ENCODE peak calls at places on chromosomes 3 and 15, in six cellular contexts. One of them, this sample, is unnamed.

GRCh38 chr15:67855842-67856241 is 16.0 kb upstream of the RNU6-1 start:
- DNase-seq in NCI-H510A: no peak
- DNase-seq in HS-27A: no peak
- DNase-seq in stimulated activated CD4-positive, alpha-beta T cell treated with anti-CD3 and anti-CD28 coated beads, Interleukin-1b, Interleukin-23, amount 100 ng/mL, for 24 hours: no peak
- DNase-seq in activated CD4-positive, CD25-positive, alpha-beta regulatory T cell: no peak
- DNase-seq in CD8-positive, alpha-beta memory T cell: no peak
- DNase-seq in this sample: no peak

GRCh38 chr3:171456765-171457164 is 3.4 kb downstream of the TNIK start:
- DNase-seq in NCI-H510A: no peak
- DNase-seq in HS-27A: no peak
- DNase-seq in stimulated activated CD4-positive, alpha-beta T cell treated with anti-CD3 and anti-CD28 coated beads, Interleukin-1b, Interleukin-23, amount 100 ng/mL, for 24 hours: no peak
- DNase-seq in activated CD4-positive, CD25-positive, alpha-beta regulatory T cell: no peak
- DNase-seq in CD8-positive, alpha-beta memory T cell: no peak
- DNase-seq in this sample: no peak

GRCh38 chr3:217436-217835 is 20.9 kb downstream of the CHL1 start:
- DNase-seq in NCI-H510A: no peak
- DNase-seq in HS-27A: no peak
- DNase-seq in stimulated activated CD4-positive, alpha-beta T cell treated with anti-CD3 and anti-CD28 coated beads, Interleukin-1b, Interleukin-23, amount 100 ng/mL, for 24 hours: no peak
- DNase-seq in activated CD4-positive, CD25-positive, alpha-beta regulatory T cell: no peak
- DNase-seq in CD8-positive, alpha-beta memory T cell: no peak
- DNase-seq in this sample: no peak

GRCh38 chr3:4999626-5000184 is 20.5 kb downstream of the BHLHE40 start:
- DNase-seq in NCI-H510A: peak; percentile 35
- DNase-seq in HS-27A: no peak
- DNase-seq in stimulated activated CD4-positive, alpha-beta T cell treated with anti-CD3 and anti-CD28 coated beads, Interleukin-1b, Interleukin-23, amount 100 ng/mL, for 24 hours: no peak
- DNase-seq in activated CD4-positive, CD25-positive, alpha-beta regulatory T cell: no peak
- DNase-seq in CD8-positive, alpha-beta memory T cell: no peak
- DNase-seq in this sample: no peak

GRCh38 chr15:70722266-70723123 is 40.9 kb downstream of the UACA start:
- DNase-seq in NCI-H510A: no peak
- DNase-seq in HS-27A: no peak
- DNase-seq in stimulated activated CD4-positive, alpha-beta T cell treated with anti-CD3 and anti-CD28 coated beads, Interleukin-1b, Interleukin-23, amount 100 ng/mL, for 24 hours: no peak
- DNase-seq in activated CD4-positive, CD25-positive, alpha-beta regulatory T cell: no peak
- DNase-seq in CD8-positive, alpha-beta memory T cell: peak; percentile 20
- DNase-seq in this sample: no peak

GRCh38 chr3:64214002-64214696 is 11.1 kb downstream of the PRICKLE2 start:
- DNase-seq in NCI-H510A: no peak
- DNase-seq in HS-27A: peak; percentile 66
- DNase-seq in stimulated activated CD4-positive, alpha-beta T cell treated with anti-CD3 and anti-CD28 coated beads, Interleukin-1b, Interleukin-23, amount 100 ng/mL, for 24 hours: no peak
- DNase-seq in activated CD4-positive, CD25-positive, alpha-beta regulatory T cell: no peak
- DNase-seq in CD8-positive, alpha-beta memory T cell: no peak
- DNase-seq in this sample: no peak

GRCh38 chr3:120457827-120458226 is 7.0 kb upstream of the FSTL1 start:
- DNase-seq in NCI-H510A: no peak
- DNase-seq in HS-27A: no peak
- DNase-seq in stimulated activated CD4-positive, alpha-beta T cell treated with anti-CD3 and anti-CD28 coated beads, Interleukin-1b, Interleukin-23, amount 100 ng/mL, for 24 hours: no peak
- DNase-seq in activated CD4-positive, CD25-positive, alpha-beta regulatory T cell: no peak
- DNase-seq in CD8-positive, alpha-beta memory T cell: no peak
- DNase-seq in this sample: no peak

GRCh38 chr3:135084404-135084803 is 289.3 kb downstream of the EPHB1 start:
- DNase-seq in NCI-H510A: no peak
- DNase-seq in HS-27A: no peak
- DNase-seq in stimulated activated CD4-positive, alpha-beta T cell treated with anti-CD3 and anti-CD28 coated beads, Interleukin-1b, Interleukin-23, amount 100 ng/mL, for 24 hours: no peak
- DNase-seq in activated CD4-positive, CD25-positive, alpha-beta regulatory T cell: no peak
- DNase-seq in CD8-positive, alpha-beta memory T cell: no peak
- DNase-seq in this sample: no peak

GRCh38 chr3:187744169-187745151 is 808 bp downstream of the BCL6 start:
- DNase-seq in NCI-H510A: peak; percentile 26
- DNase-seq in HS-27A: no peak
- DNase-seq in stimulated activated CD4-positive, alpha-beta T cell treated with anti-CD3 and anti-CD28 coated beads, Interleukin-1b, Interleukin-23, amount 100 ng/mL, for 24 hours: no peak
- DNase-seq in activated CD4-positive, CD25-positive, alpha-beta regulatory T cell: peak; percentile 34
- DNase-seq in CD8-positive, alpha-beta memory T cell: peak; percentile 54
- DNase-seq in this sample: peak; percentile 56

GRCh38 chr3:125116311-125117069 is 60.7 kb upstream of the HEG1 start:
- DNase-seq in NCI-H510A: no peak
- DNase-seq in HS-27A: no peak
- DNase-seq in stimulated activated CD4-positive, alpha-beta T cell treated with anti-CD3 and anti-CD28 coated beads, Interleukin-1b, Interleukin-23, amount 100 ng/mL, for 24 hours: no peak
- DNase-seq in activated CD4-positive, CD25-positive, alpha-beta regulatory T cell: no peak
- DNase-seq in CD8-positive, alpha-beta memory T cell: no peak
- DNase-seq in this sample: no peak

GRCh38 chr3:74613060-74613459 is 1.4 kb downstream of the CNTN3 start:
- DNase-seq in NCI-H510A: no peak
- DNase-seq in HS-27A: no peak
- DNase-seq in stimulated activated CD4-positive, alpha-beta T cell treated with anti-CD3 and anti-CD28 coated beads, Interleukin-1b, Interleukin-23, amount 100 ng/mL, for 24 hours: no peak
- DNase-seq in activated CD4-positive, CD25-positive, alpha-beta regulatory T cell: no peak
- DNase-seq in CD8-positive, alpha-beta memory T cell: no peak
- DNase-seq in this sample: no peak

GRCh38 chr3:152382312-152383135 is 113.8 kb downstream of the MBNL1 start:
- DNase-seq in NCI-H510A: no peak
- DNase-seq in HS-27A: no peak
- DNase-seq in stimulated activated CD4-positive, alpha-beta T cell treated with anti-CD3 and anti-CD28 coated beads, Interleukin-1b, Interleukin-23, amount 100 ng/mL, for 24 hours: no peak
- DNase-seq in activated CD4-positive, CD25-positive, alpha-beta regulatory T cell: no peak
- DNase-seq in CD8-positive, alpha-beta memory T cell: no peak
- DNase-seq in this sample: no peak

GRCh38 chr3:10471337-10471721 is 34.1 kb downstream of the ATP2B2 start:
- DNase-seq in NCI-H510A: no peak
- DNase-seq in HS-27A: no peak
- DNase-seq in stimulated activated CD4-positive, alpha-beta T cell treated with anti-CD3 and anti-CD28 coated beads, Interleukin-1b, Interleukin-23, amount 100 ng/mL, for 24 hours: no peak
- DNase-seq in activated CD4-positive, CD25-positive, alpha-beta regulatory T cell: no peak
- DNase-seq in CD8-positive, alpha-beta memory T cell: no peak
- DNase-seq in this sample: no peak

GRCh38 chr3:13870902-13871301 is 9.0 kb downstream of the WNT7A start:
- DNase-seq in NCI-H510A: no peak
- DNase-seq in HS-27A: no peak
- DNase-seq in stimulated activated CD4-positive, alpha-beta T cell treated with anti-CD3 and anti-CD28 coated beads, Interleukin-1b, Interleukin-23, amount 100 ng/mL, for 24 hours: no peak
- DNase-seq in activated CD4-positive, CD25-positive, alpha-beta regulatory T cell: no peak
- DNase-seq in CD8-positive, alpha-beta memory T cell: no peak
- DNase-seq in this sample: no peak

GRCh38 chr15:59678171-59678570 is 10.9 kb downstream of the BNIP2 start:
- DNase-seq in NCI-H510A: no peak
- DNase-seq in HS-27A: no peak
- DNase-seq in stimulated activated CD4-positive, alpha-beta T cell treated with anti-CD3 and anti-CD28 coated beads, Interleukin-1b, Interleukin-23, amount 100 ng/mL, for 24 hours: no peak
- DNase-seq in activated CD4-positive, CD25-positive, alpha-beta regulatory T cell: no peak
- DNase-seq in CD8-positive, alpha-beta memory T cell: no peak
- DNase-seq in this sample: no peak

GRCh38 chr3:15065550-15066007 is 464 bp upstream of the MRPS25 start:
- DNase-seq in NCI-H510A: no peak
- DNase-seq in HS-27A: no peak
- DNase-seq in stimulated activated CD4-positive, alpha-beta T cell treated with anti-CD3 and anti-CD28 coated beads, Interleukin-1b, Interleukin-23, amount 100 ng/mL, for 24 hours: no peak
- DNase-seq in activated CD4-positive, CD25-positive, alpha-beta regulatory T cell: no peak
- DNase-seq in CD8-positive, alpha-beta memory T cell: no peak
- DNase-seq in this sample: no peak

GRCh38 chr3:195815169-195815771 is 3.5 kb upstream of the MUC4 start:
- DNase-seq in NCI-H510A: no peak
- DNase-seq in HS-27A: no peak
- DNase-seq in stimulated activated CD4-positive, alpha-beta T cell treated with anti-CD3 and anti-CD28 coated beads, Interleukin-1b, Interleukin-23, amount 100 ng/mL, for 24 hours: no peak
- DNase-seq in activated CD4-positive, CD25-positive, alpha-beta regulatory T cell: no peak
- DNase-seq in CD8-positive, alpha-beta memory T cell: no peak
- DNase-seq in this sample: peak; percentile 28

GRCh38 chr3:48851407-48851806 is 3.7 kb upstream of the PRKAR2A start:
- DNase-seq in NCI-H510A: no peak
- DNase-seq in HS-27A: no peak
- DNase-seq in stimulated activated CD4-positive, alpha-beta T cell treated with anti-CD3 and anti-CD28 coated beads, Interleukin-1b, Interleukin-23, amount 100 ng/mL, for 24 hours: no peak
- DNase-seq in activated CD4-positive, CD25-positive, alpha-beta regulatory T cell: no peak
- DNase-seq in CD8-positive, alpha-beta memory T cell: no peak
- DNase-seq in this sample: no peak

GRCh38 chr3:159860727-159861126 is 127.9 kb upstream of the IL12A start:
- DNase-seq in NCI-H510A: no peak
- DNase-seq in HS-27A: no peak
- DNase-seq in stimulated activated CD4-positive, alpha-beta T cell treated with anti-CD3 and anti-CD28 coated beads, Interleukin-1b, Interleukin-23, amount 100 ng/mL, for 24 hours: no peak
- DNase-seq in activated CD4-positive, CD25-positive, alpha-beta regulatory T cell: no peak
- DNase-seq in CD8-positive, alpha-beta memory T cell: no peak
- DNase-seq in this sample: no peak

GRCh38 chr3:29822051-29822450 is 541.2 kb downstream of the RBMS3 start:
- DNase-seq in NCI-H510A: no peak
- DNase-seq in HS-27A: peak; percentile 20
- DNase-seq in stimulated activated CD4-positive, alpha-beta T cell treated with anti-CD3 and anti-CD28 coated beads, Interleukin-1b, Interleukin-23, amount 100 ng/mL, for 24 hours: no peak
- DNase-seq in activated CD4-positive, CD25-positive, alpha-beta regulatory T cell: no peak
- DNase-seq in CD8-positive, alpha-beta memory T cell: no peak
- DNase-seq in this sample: no peak

GRCh38 chr15:69973102-69973714 is 124.5 kb downstream of the TLE3 start:
- DNase-seq in NCI-H510A: no peak
- DNase-seq in HS-27A: no peak
- DNase-seq in stimulated activated CD4-positive, alpha-beta T cell treated with anti-CD3 and anti-CD28 coated beads, Interleukin-1b, Interleukin-23, amount 100 ng/mL, for 24 hours: no peak
- DNase-seq in activated CD4-positive, CD25-positive, alpha-beta regulatory T cell: no peak
- DNase-seq in CD8-positive, alpha-beta memory T cell: no peak
- DNase-seq in this sample: peak; percentile 44

GRCh38 chr15:58526647-58527192 is 94.9 kb downstream of the LIPC start:
- DNase-seq in NCI-H510A: no peak
- DNase-seq in HS-27A: no peak
- DNase-seq in stimulated activated CD4-positive, alpha-beta T cell treated with anti-CD3 and anti-CD28 coated beads, Interleukin-1b, Interleukin-23, amount 100 ng/mL, for 24 hours: no peak
- DNase-seq in activated CD4-positive, CD25-positive, alpha-beta regulatory T cell: no peak
- DNase-seq in CD8-positive, alpha-beta memory T cell: no peak
- DNase-seq in this sample: peak; percentile 0

GRCh38 chr3:183185696-183186095 is 23.2 kb upstream of the LAMP3 start:
- DNase-seq in NCI-H510A: no peak
- DNase-seq in HS-27A: no peak
- DNase-seq in stimulated activated CD4-positive, alpha-beta T cell treated with anti-CD3 and anti-CD28 coated beads, Interleukin-1b, Interleukin-23, amount 100 ng/mL, for 24 hours: no peak
- DNase-seq in activated CD4-positive, CD25-positive, alpha-beta regulatory T cell: no peak
- DNase-seq in CD8-positive, alpha-beta memory T cell: no peak
- DNase-seq in this sample: no peak

GRCh38 chr3:39494781-39495180 is 27.3 kb downstream of the MOBP start:
- DNase-seq in NCI-H510A: no peak
- DNase-seq in HS-27A: no peak
- DNase-seq in stimulated activated CD4-positive, alpha-beta T cell treated with anti-CD3 and anti-CD28 coated beads, Interleukin-1b, Interleukin-23, amount 100 ng/mL, for 24 hours: no peak
- DNase-seq in activated CD4-positive, CD25-positive, alpha-beta regulatory T cell: no peak
- DNase-seq in CD8-positive, alpha-beta memory T cell: no peak
- DNase-seq in this sample: no peak

GRCh38 chr3:55746808-55747413 is 259.8 kb upstream of the WNT5A start:
- DNase-seq in NCI-H510A: no peak
- DNase-seq in HS-27A: no peak
- DNase-seq in stimulated activated CD4-positive, alpha-beta T cell treated with anti-CD3 and anti-CD28 coated beads, Interleukin-1b, Interleukin-23, amount 100 ng/mL, for 24 hours: no peak
- DNase-seq in activated CD4-positive, CD25-positive, alpha-beta regulatory T cell: no peak
- DNase-seq in CD8-positive, alpha-beta memory T cell: no peak
- DNase-seq in this sample: no peak

GRCh38 chr3:188391597-188391996 is 237.6 kb downstream of the LPP start:
- DNase-seq in NCI-H510A: no peak
- DNase-seq in HS-27A: no peak
- DNase-seq in stimulated activated CD4-positive, alpha-beta T cell treated with anti-CD3 and anti-CD28 coated beads, Interleukin-1b, Interleukin-23, amount 100 ng/mL, for 24 hours: no peak
- DNase-seq in activated CD4-positive, CD25-positive, alpha-beta regulatory T cell: no peak
- DNase-seq in CD8-positive, alpha-beta memory T cell: no peak
- DNase-seq in this sample: no peak

GRCh38 chr15:99172989-99173388 is 68.1 kb downstream of the SYNM start:
- DNase-seq in NCI-H510A: no peak
- DNase-seq in HS-27A: no peak
- DNase-seq in stimulated activated CD4-positive, alpha-beta T cell treated with anti-CD3 and anti-CD28 coated beads, Interleukin-1b, Interleukin-23, amount 100 ng/mL, for 24 hours: no peak
- DNase-seq in activated CD4-positive, CD25-positive, alpha-beta regulatory T cell: no peak
- DNase-seq in CD8-positive, alpha-beta memory T cell: no peak
- DNase-seq in this sample: no peak

GRCh38 chr3:194570898-194571297 is 62.3 kb downstream of the TMEM44 start:
- DNase-seq in NCI-H510A: no peak
- DNase-seq in HS-27A: no peak
- DNase-seq in stimulated activated CD4-positive, alpha-beta T cell treated with anti-CD3 and anti-CD28 coated beads, Interleukin-1b, Interleukin-23, amount 100 ng/mL, for 24 hours: no peak
- DNase-seq in activated CD4-positive, CD25-positive, alpha-beta regulatory T cell: no peak
- DNase-seq in CD8-positive, alpha-beta memory T cell: no peak
- DNase-seq in this sample: no peak

GRCh38 chr15:85725564-85725963 is 69.2 kb downstream of the KLHL25 start:
- DNase-seq in NCI-H510A: no peak
- DNase-seq in HS-27A: no peak
- DNase-seq in stimulated activated CD4-positive, alpha-beta T cell treated with anti-CD3 and anti-CD28 coated beads, Interleukin-1b, Interleukin-23, amount 100 ng/mL, for 24 hours: no peak
- DNase-seq in activated CD4-positive, CD25-positive, alpha-beta regulatory T cell: no peak
- DNase-seq in CD8-positive, alpha-beta memory T cell: no peak
- DNase-seq in this sample: no peak

GRCh38 chr15:34056921-34057320 is 17.9 kb upstream of the AVEN start:
- DNase-seq in NCI-H510A: no peak
- DNase-seq in HS-27A: peak; percentile 45
- DNase-seq in stimulated activated CD4-positive, alpha-beta T cell treated with anti-CD3 and anti-CD28 coated beads, Interleukin-1b, Interleukin-23, amount 100 ng/mL, for 24 hours: no peak
- DNase-seq in activated CD4-positive, CD25-positive, alpha-beta regulatory T cell: no peak
- DNase-seq in CD8-positive, alpha-beta memory T cell: no peak
- DNase-seq in this sample: no peak

GRCh38 chr3:79032686-79033318 is 735.0 kb downstream of the ROBO1 start:
- DNase-seq in NCI-H510A: no peak
- DNase-seq in HS-27A: no peak
- DNase-seq in stimulated activated CD4-positive, alpha-beta T cell treated with anti-CD3 and anti-CD28 coated beads, Interleukin-1b, Interleukin-23, amount 100 ng/mL, for 24 hours: no peak
- DNase-seq in activated CD4-positive, CD25-positive, alpha-beta regulatory T cell: no peak
- DNase-seq in CD8-positive, alpha-beta memory T cell: peak; percentile 31
- DNase-seq in this sample: no peak

GRCh38 chr3:126711361-126711760 is 7.3 kb downstream of the CHCHD6 start:
- DNase-seq in NCI-H510A: no peak
- DNase-seq in HS-27A: no peak
- DNase-seq in stimulated activated CD4-positive, alpha-beta T cell treated with anti-CD3 and anti-CD28 coated beads, Interleukin-1b, Interleukin-23, amount 100 ng/mL, for 24 hours: no peak
- DNase-seq in activated CD4-positive, CD25-positive, alpha-beta regulatory T cell: no peak
- DNase-seq in CD8-positive, alpha-beta memory T cell: no peak
- DNase-seq in this sample: no peak

GRCh38 chr15:50907866-50908208 is 646 bp upstream of the AP4E1 start:
- DNase-seq in NCI-H510A: no peak
- DNase-seq in HS-27A: no peak
- DNase-seq in stimulated activated CD4-positive, alpha-beta T cell treated with anti-CD3 and anti-CD28 coated beads, Interleukin-1b, Interleukin-23, amount 100 ng/mL, for 24 hours: peak; percentile 9
- DNase-seq in activated CD4-positive, CD25-positive, alpha-beta regulatory T cell: no peak
- DNase-seq in CD8-positive, alpha-beta memory T cell: no peak
- DNase-seq in this sample: peak; percentile 58

GRCh38 chr3:128006061-128006470 is 46.2 kb upstream of the SEC61A1 start:
- DNase-seq in NCI-H510A: no peak
- DNase-seq in HS-27A: no peak
- DNase-seq in stimulated activated CD4-positive, alpha-beta T cell treated with anti-CD3 and anti-CD28 coated beads, Interleukin-1b, Interleukin-23, amount 100 ng/mL, for 24 hours: no peak
- DNase-seq in activated CD4-positive, CD25-positive, alpha-beta regulatory T cell: no peak
- DNase-seq in CD8-positive, alpha-beta memory T cell: no peak
- DNase-seq in this sample: no peak